ENCODE peak calls at places on chromosomes 16 and 17, in eight cellular contexts. R is stomach, A is adrenal gland, M is vagina, W is transverse colon, G is A549, K is esophagus squamous epithelium, J is uterus. Z is an unnamed sample. For H3K4me1, the result is how much of the 10 kb centered on the place peaks cover.

GRCh38 chr17:3754458-3755334 is 31.0 kb downstream of the HASPIN start:
- DNase-seq in R (peak), A (no peak), M (peak), W (peak), G (peak), K (no peak), J (no peak), Z (no peak)

GRCh38 chr17:38579934-38580333 is 25.8 kb downstream of the SRCIN1 start:
- DNase-seq in R (peak), A (peak), M (no peak), W (no peak), G (peak), K (no peak), J (peak), Z (no peak)

GRCh38 chr16:57526498-57526897 is 9.9 kb downstream of the CCDC102A start:
- DNase-seq in R (no peak), A (no peak), M (no peak), W (no peak), G (no peak), K (no peak), J (no peak), Z (no peak)

GRCh38 chr17:1779571-1780074 is 17.8 kb downstream of the SERPINF1 start:
- DNase-seq in R (peak), A (peak), M (no peak), W (peak), G (no peak), K (no peak), J (peak), Z (peak)

GRCh38 chr17:34720760-34721159 is 141.4 kb downstream of the TMEM132E start:
- DNase-seq in R (no peak), A (no peak), M (no peak), W (no peak), G (peak), K (no peak), J (no peak), Z (no peak)

GRCh38 chr17:76868669-76869208 is 535 bp downstream of the MGAT5B start:
- DNase-seq in R (no peak), A (no peak), M (no peak), W (no peak), G (peak), K (no peak), J (no peak), Z (no peak)

GRCh38 chr16:20937736-20938135 is 37.2 kb downstream of the LYRM1 start:
- DNase-seq in R (no peak), A (no peak), M (no peak), W (peak), G (no peak), K (no peak), J (no peak), Z (no peak)

GRCh38 chr16:23640959-23641765 is at the start of the genes DCTN5 and PALB2:
- DNase-seq in R (peak), A (peak), M (peak), W (peak), G (peak), K (peak), J (peak), Z (peak)

GRCh38 chr17:40618754-40619625 is 28.6 kb downstream of the SMARCE1 start:
- DNase-seq in R (no peak), A (no peak), M (no peak), W (no peak), G (no peak), K (no peak), J (no peak), Z (no peak)

GRCh38 chr16:89599451-89599858 is 14.0 kb upstream of the DPEP1 start:
- DNase-seq in R (no peak), A (no peak), M (no peak), W (peak), G (peak), K (no peak), J (no peak), Z (no peak)

GRCh38 chr17:31581022-31581483 is 189.6 kb downstream of the RAB11FIP4 start:
- DNase-seq in R (peak), A (peak), M (no peak), W (peak), G (no peak), K (no peak), J (peak), Z (peak)

GRCh38 chr17:56136316-56136715 is 17.0 kb upstream of the ANKFN1 start:
- DNase-seq in R (no peak), A (no peak), M (no peak), W (no peak), G (no peak), K (no peak), J (no peak), Z (no peak)

GRCh38 chr16:17519556-17519955 is 48.8 kb upstream of the XYLT1 start:
- DNase-seq in R (no peak), A (no peak), M (no peak), W (no peak), G (no peak), K (no peak), J (no peak), Z (no peak)

GRCh38 chr17:39576187-39576586 is 31.5 kb downstream of the NEUROD2 start:
- DNase-seq in R (no peak), A (no peak), M (no peak), W (no peak), G (peak), K (no peak), J (no peak), Z (no peak)

GRCh38 chr16:13305019-13305755 is 403.8 kb downstream of the SHISA9 start:
- DNase-seq in R (no peak), A (no peak), M (no peak), W (no peak), G (no peak), K (no peak), J (no peak), Z (no peak)

GRCh38 chr17:3963214-3964201 is 729 bp downstream of the ATP2A3 start:
- DNase-seq in R (peak), A (no peak), M (no peak), W (peak), G (no peak), K (peak), J (no peak), Z (no peak)

GRCh38 chr16:67549936-67550335 is 12.4 kb upstream of the CTCF start:
- DNase-seq in R (no peak), A (no peak), M (no peak), W (no peak), G (no peak), K (no peak), J (no peak), Z (no peak)

GRCh38 chr16:85621698-85622433 is 8.7 kb downstream of the GSE1 start:
- DNase-seq in R (peak), A (no peak), M (no peak), W (peak), G (peak), K (no peak), J (no peak), Z (no peak)

GRCh38 chr16:15644306-15644961 is 1.5 kb upstream of the MARF1 start:
- DNase-seq in R (no peak), A (no peak), M (no peak), W (peak), G (peak), K (no peak), J (no peak), Z (no peak)

GRCh38 chr16:73864868-73865267 is 431.7 kb upstream of the PSMD7 start:
- DNase-seq in R (no peak), A (no peak), M (no peak), W (no peak), G (no peak), K (no peak), J (no peak), Z (no peak)

GRCh38 chr16:74309789-74310781 is 13.5 kb downstream of the PSMD7 start:
- DNase-seq in R (no peak), A (no peak), M (no peak), W (no peak), G (peak), K (no peak), J (no peak), Z (no peak)

GRCh38 chr17:29124135-29124930 is 55.9 kb downstream of the MYO18A start:
- DNase-seq in R (peak), A (peak), M (no peak), W (no peak), G (peak), K (no peak), J (peak), Z (no peak)

GRCh38 chr16:47872228-47872627 is 283.6 kb downstream of the ABCC12 start:
- DNase-seq in R (no peak), A (no peak), M (no peak), W (no peak), G (no peak), K (no peak), J (no peak), Z (no peak)

GRCh38 chr17:17561408-17562144 is 29.9 kb downstream of the PEMT start:
- DNase-seq in R (peak), A (peak), M (no peak), W (peak), G (no peak), K (no peak), J (peak), Z (peak)

GRCh38 chr17:58306131-58306951 is 22.3 kb downstream of the TSPOAP1 start:
- DNase-seq in R (peak), A (no peak), M (peak), W (no peak), G (no peak), K (no peak), J (no peak), Z (no peak)

GRCh38 chr17:75843577-75844529 is at the start of gene UNC13D:
- DNase-seq in R (peak), A (peak), M (no peak), W (peak), G (no peak), K (no peak), J (no peak), Z (no peak)

GRCh38 chr17:57569860-57570259 is 175.2 kb downstream of the CCDC182 start:
- DNase-seq in R (no peak), A (no peak), M (no peak), W (no peak), G (no peak), K (no peak), J (no peak), Z (no peak)

GRCh38 chr16:9012848-9013507 is 49.3 kb upstream of the USP7 start:
- DNase-seq in R (no peak), A (no peak), M (no peak), W (no peak), G (no peak), K (no peak), J (no peak), Z (no peak)

GRCh38 chr17:48051706-48052486 is 3.7 kb downstream of the NFE2L1 start:
- DNase-seq in R (peak), A (peak), M (no peak), W (peak), G (peak), K (no peak), J (peak), Z (peak)

GRCh38 chr17:61253293-61253801 is 146.3 kb upstream of the TBX2 start:
- DNase-seq in R (no peak), A (peak), M (no peak), W (no peak), G (no peak), K (no peak), J (peak), Z (peak)

GRCh38 chr17:13704333-13704732 is 102.6 kb upstream of the HS3ST3A1 start:
- DNase-seq in R (no peak), A (no peak), M (no peak), W (no peak), G (no peak), K (no peak), J (no peak), Z (no peak)

GRCh38 chr17:46983782-46984181 is 4.7 kb upstream of the RPRML start:
- DNase-seq in R (no peak), A (no peak), M (no peak), W (no peak), G (no peak), K (no peak), J (no peak), Z (no peak)

GRCh38 chr16:79334127-79334526 is 266.4 kb downstream of the MAF start:
- DNase-seq in R (no peak), A (no peak), M (no peak), W (peak), G (peak), K (no peak), J (no peak), Z (no peak)

GRCh38 chr17:21194688-21195087 is 19.3 kb downstream of the TMEM11 start:
- DNase-seq in R (no peak), A (peak), M (no peak), W (no peak), G (no peak), K (no peak), J (peak), Z (no peak)

GRCh38 chr16:83473109-83473508 is 334.7 kb upstream of the HSBP1 start:
- DNase-seq in R (no peak), A (no peak), M (no peak), W (no peak), G (no peak), K (no peak), J (no peak), Z (no peak)

GRCh38 chr16:83475108-83475507 is 332.7 kb upstream of the HSBP1 start:
- DNase-seq in R (no peak), A (no peak), M (peak), W (no peak), G (no peak), K (no peak), J (no peak), Z (no peak)

GRCh38 chr16:83473926-83474660 is 333.7 kb upstream of the HSBP1 start:
- DNase-seq in R (no peak), A (no peak), M (no peak), W (no peak), G (no peak), K (no peak), J (no peak), Z (no peak)

DNA sequence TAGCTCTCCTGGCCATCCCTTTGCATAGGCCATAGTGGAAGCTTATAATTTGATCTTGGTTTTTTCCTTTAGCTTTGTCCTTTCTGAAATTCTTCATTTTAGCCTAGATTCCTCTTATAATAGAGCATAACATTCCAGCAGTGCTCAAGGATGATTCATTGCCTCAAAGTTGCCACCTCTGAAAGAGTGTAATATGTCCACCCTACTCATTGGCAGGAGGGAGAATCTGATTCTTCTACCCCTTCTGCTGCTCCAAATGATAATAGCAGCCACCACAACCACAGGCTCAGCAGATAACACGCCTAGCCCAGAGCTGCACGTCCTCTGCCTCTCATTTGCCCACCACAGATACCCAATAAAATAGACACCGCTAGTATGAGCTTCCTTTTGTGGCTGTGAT is 337.4 kb upstream of the HSBP1 start:
- DNase-seq in R (no peak), A (no peak), M (no peak), W (no peak), G (no peak), K (no peak), J (no peak), Z (no peak)
- TF ChIP-seq POLR2A in R (no peak), A (no peak), M (no peak), W (no peak), G (no peak), K (no peak), J (no peak), Z (no peak)

GRCh38 chr16:10558305-10558704 is 22.1 kb downstream of the EMP2 start:
- DNase-seq in R (peak), A (no peak), M (no peak), W (no peak), G (no peak), K (no peak), J (no peak), Z (no peak)
- H3K27ac ChIP-seq in R (peak), A (peak), M (peak), W (peak), G (no peak), K (peak), J (peak), Z (peak)

DNA sequence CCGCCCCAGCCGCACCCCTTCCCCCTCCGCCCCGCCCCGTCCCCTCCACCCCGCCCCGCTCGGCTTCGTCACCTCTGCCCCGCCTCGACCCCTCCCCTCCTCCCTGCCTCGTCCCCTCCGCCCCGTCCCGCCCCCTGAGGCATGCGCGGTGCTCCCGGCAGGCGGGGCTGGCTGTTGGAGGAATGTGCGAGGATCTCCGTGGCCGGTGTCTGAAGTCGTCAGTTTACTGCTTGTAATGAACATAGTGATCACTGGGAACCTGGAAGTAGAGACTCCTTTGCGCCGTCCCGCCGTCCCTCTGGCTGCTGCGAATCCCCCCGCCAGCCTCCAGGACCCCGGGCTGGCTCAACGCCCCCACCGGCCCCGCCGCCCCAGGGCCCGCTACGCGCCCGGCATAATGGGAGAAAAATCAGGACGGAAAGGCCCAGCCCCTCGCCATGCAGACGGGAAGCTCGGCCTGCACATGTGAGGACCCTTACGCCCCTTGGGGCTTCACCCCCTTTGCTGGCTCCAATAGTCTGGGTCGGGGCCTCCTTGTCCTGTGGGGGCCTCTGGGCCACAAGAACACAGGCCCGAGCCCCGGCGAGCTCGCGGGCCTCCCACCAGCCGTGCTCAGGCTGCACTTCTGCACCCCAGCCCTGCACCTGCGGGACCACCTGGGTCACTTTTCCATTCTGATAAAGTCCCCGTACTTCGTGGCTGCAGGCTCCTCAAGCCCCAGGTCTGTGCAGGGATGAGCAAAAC is 743.1 kb downstream of the KCNJ18 start:
- DNase-seq in R (no peak), A (no peak), M (no peak), W (no peak), G (no peak), K (no peak), J (no peak), Z (no peak)
- H3K4me1 ChIP-seq in R (under half), A (under half), M (under half), W (under half), G (under half), K (under half), J (under half), Z (under half)

GRCh38 chr16:19697756-19698318 is 20.2 kb downstream of the KNOP1 start:
- DNase-seq in R (peak), A (peak), M (no peak), W (peak), G (peak), K (no peak), J (no peak), Z (no peak)

GRCh38 chr16:19701091-19701490 is 16.9 kb downstream of the KNOP1 start:
- DNase-seq in R (no peak), A (no peak), M (no peak), W (no peak), G (no peak), K (no peak), J (no peak), Z (no peak)

GRCh38 chr16:19698480-19699465 is 19.3 kb downstream of the KNOP1 start:
- DNase-seq in R (no peak), A (peak), M (no peak), W (no peak), G (no peak), K (no peak), J (no peak), Z (no peak)

GRCh38 chr16:19700319-19700781 is 17.7 kb downstream of the KNOP1 start:
- DNase-seq in R (no peak), A (peak), M (no peak), W (peak), G (peak), K (no peak), J (peak), Z (no peak)

DNA sequence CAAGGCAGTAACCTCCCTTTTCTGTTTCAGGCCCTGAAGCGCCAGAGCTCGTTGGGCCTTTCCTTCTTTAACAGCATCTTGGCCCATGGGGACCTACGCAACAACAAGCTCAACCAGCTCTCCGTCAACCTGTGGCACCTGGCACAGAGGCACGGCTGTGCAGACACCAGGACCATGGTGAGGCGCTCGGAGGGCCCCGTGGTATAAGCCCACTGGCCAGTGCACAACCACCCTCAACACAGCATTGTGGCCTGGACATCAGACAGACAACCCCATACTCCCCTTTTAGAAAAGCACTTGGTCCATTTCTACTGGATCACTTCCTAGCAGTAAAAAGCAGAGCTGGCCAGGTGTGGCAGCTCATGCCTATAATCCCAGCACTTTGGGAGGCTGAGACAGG is 18.6 kb downstream of the KNOP1 start:
- DNase-seq in R (no peak), A (no peak), M (no peak), W (no peak), G (no peak), K (no peak), J (no peak), Z (no peak)
- TF ChIP-seq POLR2A in R (no peak), A (no peak), M (no peak), W (no peak), G (no peak), K (no peak), J (no peak), Z (no peak)